ENCODE peak calls at places on chromosomes 16 and 17, in ten cellular contexts. P, B, O, G, Z, R, X, U, W and J are unnamed samples.

GRCh38 chr16:6081320-6081976 is 983.9 kb upstream of the EEF2KMT start:
- DNase-seq in B (no peak), W (peak), P (no peak), O (no peak), G (peak), Z (no peak), X (no peak), R (peak), U (peak), J (no peak)

GRCh38 chr17:1182831-1183578 is 3.2 kb upstream of the ABR start:
- DNase-seq in W (no peak), Z (no peak), P (no peak), O (no peak), B (no peak), X (no peak), U (no peak), R (peak), G (no peak), J (no peak)

GRCh38 chr16:49855280-49855821 is 561 bp downstream of the ZNF423 start:
- DNase-seq in G (peak), B (peak), Z (peak), R (peak), P (no peak), O (peak), W (no peak), U (peak), X (peak), J (peak)

GRCh38 chr16:143456-143855 is 5.0 kb upstream of the NPRL3 start:
- DNase-seq in G (no peak), W (no peak), B (no peak), U (no peak), R (no peak), Z (no peak), X (no peak), P (no peak), O (no peak), J (no peak)

GRCh38 chr16:84115919-84116719 is 623 bp downstream of the MBTPS1 start:
- DNase-seq in G (peak), W (no peak), P (no peak), U (no peak), X (no peak), Z (no peak), R (peak), B (peak), O (peak), J (no peak)

GRCh38 chr16:46859719-46860152 is 24.4 kb upstream of the GPT2 start:
- DNase-seq in X (peak), B (no peak), O (no peak), Z (no peak), R (peak), P (peak), G (peak), U (no peak), W (no peak), J (no peak)

GRCh38 chr17:2191785-2192184 is 111.8 kb downstream of the SMG6 start:
- DNase-seq in G (peak), U (no peak), O (no peak), Z (no peak), X (no peak), B (no peak), R (no peak), W (no peak), P (no peak), J (no peak)

GRCh38 chr17:1720856-1721386 is 3.6 kb upstream of the WDR81 start:
- DNase-seq in X (peak), P (no peak), B (peak), W (no peak), U (peak), O (peak), Z (no peak), R (peak), G (peak), J (peak)

GRCh38 chr17:9258115-9259020 is 237.1 kb downstream of the NTN1 start:
- DNase-seq in O (no peak), U (no peak), X (no peak), R (no peak), W (no peak), Z (no peak), G (peak), B (no peak), P (no peak), J (no peak)

GRCh38 chr17:77189148-77189547 is 48.4 kb downstream of the SEC14L1 start:
- DNase-seq in W (no peak), X (no peak), B (no peak), R (no peak), G (no peak), P (no peak), U (no peak), O (no peak), Z (peak), J (no peak)

GRCh38 chr16:901715-902601 is 68.8 kb downstream of the LMF1 start:
- DNase-seq in R (no peak), Z (no peak), P (no peak), W (no peak), U (peak), X (no peak), G (no peak), O (no peak), B (no peak), J (peak)